ENCODE peak calls at places on chromosome 6, in eight cellular contexts. One of them, this sample, is unnamed.

GRCh38 chr6:150866147-150867073 is 908 bp downstream of the MTHFD1L start:
- DNase-seq in LNCaP clone FGC: peak
- DNase-seq in CD8-positive, alpha-beta memory T cell: peak
- DNase-seq in HAP-1: peak
- DNase-seq in bronchial epithelial cell: peak
- DNase-seq in choroid plexus epithelial cell: peak
- DNase-seq in HCT116: peak
- DNase-seq in heart right ventricle: peak
- DNase-seq in this sample: peak

GRCh38 chr6:43125119-43125518 is 46.0 kb upstream of the SRF start:
- DNase-seq in CD8-positive, alpha-beta memory T cell: no peak
- DNase-seq in choroid plexus epithelial cell: peak
- DNase-seq in HAP-1: no peak
- DNase-seq in heart right ventricle: no peak
- DNase-seq in bronchial epithelial cell: no peak
- DNase-seq in HCT116: no peak
- DNase-seq in LNCaP clone FGC: no peak
- DNase-seq in this sample: peak

GRCh38 chr6:129709451-129709908 is 497 bp downstream of the ARHGAP18 start:
- DNase-seq in bronchial epithelial cell: no peak
- DNase-seq in LNCaP clone FGC: no peak
- DNase-seq in CD8-positive, alpha-beta memory T cell: no peak
- DNase-seq in HAP-1: peak
- DNase-seq in heart right ventricle: no peak
- DNase-seq in choroid plexus epithelial cell: peak
- DNase-seq in HCT116: no peak
- DNase-seq in this sample: peak

GRCh38 chr6:161417712-161418457 is 144.0 kb upstream of the AGPAT4 start:
- DNase-seq in LNCaP clone FGC: peak
- DNase-seq in bronchial epithelial cell: no peak
- DNase-seq in HAP-1: no peak
- DNase-seq in CD8-positive, alpha-beta memory T cell: no peak
- DNase-seq in HCT116: no peak
- DNase-seq in choroid plexus epithelial cell: peak
- DNase-seq in heart right ventricle: peak
- DNase-seq in this sample: peak

GRCh38 chr6:163284151-163284550 is 130.4 kb upstream of the QKI start:
- DNase-seq in bronchial epithelial cell: no peak
- DNase-seq in heart right ventricle: no peak
- DNase-seq in LNCaP clone FGC: no peak
- DNase-seq in HCT116: no peak
- DNase-seq in CD8-positive, alpha-beta memory T cell: no peak
- DNase-seq in choroid plexus epithelial cell: peak
- DNase-seq in HAP-1: no peak
- DNase-seq in this sample: no peak

GRCh38 chr6:7691021-7691420 is 34.9 kb upstream of the BMP6 start:
- DNase-seq in bronchial epithelial cell: peak
- DNase-seq in choroid plexus epithelial cell: no peak
- DNase-seq in CD8-positive, alpha-beta memory T cell: no peak
- DNase-seq in heart right ventricle: no peak
- DNase-seq in HAP-1: no peak
- DNase-seq in HCT116: no peak
- DNase-seq in LNCaP clone FGC: no peak
- DNase-seq in this sample: no peak

GRCh38 chr6:132511159-132511835 is 1.6 kb downstream of the STX7 start:
- DNase-seq in choroid plexus epithelial cell: peak
- DNase-seq in LNCaP clone FGC: no peak
- DNase-seq in CD8-positive, alpha-beta memory T cell: no peak
- DNase-seq in bronchial epithelial cell: peak
- DNase-seq in HCT116: no peak
- DNase-seq in heart right ventricle: no peak
- DNase-seq in HAP-1: no peak
- DNase-seq in this sample: no peak

GRCh38 chr6:52373294-52373693 is 11.3 kb downstream of the PAQR8 start:
- DNase-seq in bronchial epithelial cell: no peak
- DNase-seq in HCT116: no peak
- DNase-seq in choroid plexus epithelial cell: no peak
- DNase-seq in LNCaP clone FGC: no peak
- DNase-seq in heart right ventricle: no peak
- DNase-seq in HAP-1: no peak
- DNase-seq in CD8-positive, alpha-beta memory T cell: no peak
- DNase-seq in this sample: no peak

GRCh38 chr6:170136541-170137175 is 154.2 kb downstream of the DLL1 start:
- DNase-seq in HAP-1: peak
- DNase-seq in choroid plexus epithelial cell: no peak
- DNase-seq in HCT116: no peak
- DNase-seq in bronchial epithelial cell: no peak
- DNase-seq in CD8-positive, alpha-beta memory T cell: no peak
- DNase-seq in LNCaP clone FGC: no peak
- DNase-seq in heart right ventricle: no peak
- DNase-seq in this sample: no peak

GRCh38 chr6:53982361-53983050 is 128.7 kb upstream of the MLIP start:
- DNase-seq in heart right ventricle: no peak
- DNase-seq in HCT116: no peak
- DNase-seq in choroid plexus epithelial cell: no peak
- DNase-seq in bronchial epithelial cell: peak
- DNase-seq in HAP-1: no peak
- DNase-seq in CD8-positive, alpha-beta memory T cell: no peak
- DNase-seq in LNCaP clone FGC: no peak
- DNase-seq in this sample: no peak

GRCh38 chr6:155315516-155315871 is 1.2 kb upstream of the TFB1M start:
- DNase-seq in bronchial epithelial cell: no peak
- DNase-seq in heart right ventricle: no peak
- DNase-seq in HCT116: no peak
- DNase-seq in HAP-1: no peak
- DNase-seq in CD8-positive, alpha-beta memory T cell: no peak
- DNase-seq in LNCaP clone FGC: no peak
- DNase-seq in choroid plexus epithelial cell: peak
- DNase-seq in this sample: peak

GRCh38 chr6:9502991-9503761 is 911.7 kb downstream of the TFAP2A start:
- DNase-seq in CD8-positive, alpha-beta memory T cell: no peak
- DNase-seq in heart right ventricle: no peak
- DNase-seq in LNCaP clone FGC: no peak
- DNase-seq in HAP-1: no peak
- DNase-seq in HCT116: no peak
- DNase-seq in choroid plexus epithelial cell: peak
- DNase-seq in bronchial epithelial cell: peak
- DNase-seq in this sample: peak

GRCh38 chr6:117545161-117545595 is 57.1 kb downstream of the GOPC start:
- DNase-seq in LNCaP clone FGC: no peak
- DNase-seq in choroid plexus epithelial cell: no peak
- DNase-seq in bronchial epithelial cell: peak
- DNase-seq in heart right ventricle: no peak
- DNase-seq in CD8-positive, alpha-beta memory T cell: no peak
- DNase-seq in HAP-1: no peak
- DNase-seq in HCT116: no peak
- DNase-seq in this sample: no peak

GRCh38 chr6:72657798-72658197 is 35.9 kb downstream of the KCNQ5 start:
- DNase-seq in heart right ventricle: no peak
- DNase-seq in CD8-positive, alpha-beta memory T cell: no peak
- DNase-seq in bronchial epithelial cell: no peak
- DNase-seq in choroid plexus epithelial cell: no peak
- DNase-seq in HCT116: no peak
- DNase-seq in LNCaP clone FGC: no peak
- DNase-seq in HAP-1: no peak
- DNase-seq in this sample: no peak

GRCh38 chr6:49979584-49979983 is 10.2 kb upstream of the DEFB113 start:
- DNase-seq in HCT116: no peak
- DNase-seq in CD8-positive, alpha-beta memory T cell: no peak
- DNase-seq in choroid plexus epithelial cell: no peak
- DNase-seq in LNCaP clone FGC: no peak
- DNase-seq in heart right ventricle: no peak
- DNase-seq in bronchial epithelial cell: no peak
- DNase-seq in HAP-1: no peak
- DNase-seq in this sample: no peak

GRCh38 chr6:109714156-109714555 is 23.1 kb downstream of the FIG4 start:
- DNase-seq in heart right ventricle: no peak
- DNase-seq in CD8-positive, alpha-beta memory T cell: no peak
- DNase-seq in LNCaP clone FGC: no peak
- DNase-seq in choroid plexus epithelial cell: no peak
- DNase-seq in HCT116: no peak
- DNase-seq in bronchial epithelial cell: no peak
- DNase-seq in HAP-1: no peak
- DNase-seq in this sample: no peak

DNA sequence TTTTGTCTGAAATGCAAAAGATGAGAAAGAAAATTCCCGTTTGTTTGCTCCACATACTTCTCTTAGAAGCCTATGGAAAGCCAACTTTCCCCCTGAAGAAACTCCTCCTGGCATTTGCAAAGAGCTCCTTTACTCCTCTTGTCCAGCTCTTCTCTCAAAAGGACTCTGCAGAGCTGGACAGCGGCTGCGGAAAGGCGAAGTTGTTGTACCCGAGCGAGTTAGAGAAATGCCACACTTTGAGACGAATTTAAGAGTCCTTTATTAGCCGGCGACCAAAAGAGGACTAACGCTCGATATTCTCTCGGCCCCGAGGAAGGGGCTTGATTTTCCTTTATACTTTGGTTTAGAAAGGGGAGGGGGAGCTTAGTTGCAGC is 157.8 kb downstream of the TRIM27 start:
- DNase-seq in HAP-1: no peak
- DNase-seq in heart right ventricle: no peak
- DNase-seq in bronchial epithelial cell: no peak
- DNase-seq in HCT116: no peak
- DNase-seq in CD8-positive, alpha-beta memory T cell: no peak
- DNase-seq in choroid plexus epithelial cell: no peak
- DNase-seq in LNCaP clone FGC: no peak
- DNase-seq in this sample: no peak
- H3K4me3 ChIP-seq in HAP-1: no peak
- H3K4me3 ChIP-seq in heart right ventricle: no peak
- H3K4me3 ChIP-seq in bronchial epithelial cell: no peak
- H3K4me3 ChIP-seq in HCT116: no peak
- H3K4me3 ChIP-seq in CD8-positive, alpha-beta memory T cell: no peak
- H3K4me3 ChIP-seq in choroid plexus epithelial cell: no peak
- H3K4me3 ChIP-seq in LNCaP clone FGC: peak
- H3K4me3 ChIP-seq in this sample: no peak

GRCh38 chr6:138063726-138064125 is 43.5 kb downstream of the PERP start:
- DNase-seq in bronchial epithelial cell: no peak
- DNase-seq in heart right ventricle: no peak
- DNase-seq in CD8-positive, alpha-beta memory T cell: no peak
- DNase-seq in LNCaP clone FGC: peak
- DNase-seq in HCT116: no peak
- DNase-seq in HAP-1: no peak
- DNase-seq in choroid plexus epithelial cell: peak
- DNase-seq in this sample: no peak
- H3K4me3 ChIP-seq in bronchial epithelial cell: no peak
- H3K4me3 ChIP-seq in heart right ventricle: no peak
- H3K4me3 ChIP-seq in CD8-positive, alpha-beta memory T cell: no peak
- H3K4me3 ChIP-seq in LNCaP clone FGC: no peak
- H3K4me3 ChIP-seq in HCT116: no peak
- H3K4me3 ChIP-seq in HAP-1: no peak
- H3K4me3 ChIP-seq in choroid plexus epithelial cell: no peak
- H3K4me3 ChIP-seq in this sample: no peak

DNA sequence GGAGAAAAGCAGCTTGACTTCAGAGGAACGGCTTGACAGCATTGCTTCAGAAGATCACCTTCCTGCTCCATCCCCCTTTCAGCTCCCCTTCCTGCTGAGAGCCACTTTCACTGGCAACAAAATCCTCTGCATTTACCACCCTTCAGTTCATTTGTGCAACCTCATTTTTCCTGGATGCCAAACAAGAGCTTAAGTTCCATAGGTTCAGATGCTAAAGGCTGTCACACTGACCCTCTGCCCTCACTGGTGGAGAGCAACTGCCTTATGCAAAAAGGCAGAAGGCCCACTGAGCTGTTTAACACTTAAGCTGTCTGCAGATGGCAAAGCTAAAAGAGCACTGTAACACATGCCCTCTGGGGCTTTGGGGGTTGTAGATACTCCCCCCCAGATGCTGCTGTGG is 131.2 kb upstream of the SPACA1 start:
- DNase-seq in choroid plexus epithelial cell: no peak
- DNase-seq in heart right ventricle: no peak
- DNase-seq in LNCaP clone FGC: no peak
- DNase-seq in CD8-positive, alpha-beta memory T cell: no peak
- DNase-seq in bronchial epithelial cell: no peak
- DNase-seq in HCT116: no peak
- DNase-seq in HAP-1: no peak
- DNase-seq in this sample: no peak
- H3K4me3 ChIP-seq in choroid plexus epithelial cell: no peak
- H3K4me3 ChIP-seq in heart right ventricle: no peak
- H3K4me3 ChIP-seq in LNCaP clone FGC: no peak
- H3K4me3 ChIP-seq in CD8-positive, alpha-beta memory T cell: no peak
- H3K4me3 ChIP-seq in bronchial epithelial cell: no peak
- H3K4me3 ChIP-seq in HCT116: no peak
- H3K4me3 ChIP-seq in HAP-1: no peak
- H3K4me3 ChIP-seq in this sample: no peak

GRCh38 chr6:85676086-85676729 is 33.5 kb upstream of the SYNCRIP start:
- DNase-seq in choroid plexus epithelial cell: no peak
- DNase-seq in CD8-positive, alpha-beta memory T cell: no peak
- DNase-seq in bronchial epithelial cell: peak
- DNase-seq in heart right ventricle: no peak
- DNase-seq in LNCaP clone FGC: no peak
- DNase-seq in HCT116: no peak
- DNase-seq in HAP-1: no peak
- DNase-seq in this sample: no peak

GRCh38 chr6:85677243-85677956 is 34.7 kb upstream of the SYNCRIP start:
- DNase-seq in HCT116: no peak
- DNase-seq in choroid plexus epithelial cell: peak
- DNase-seq in bronchial epithelial cell: no peak
- DNase-seq in CD8-positive, alpha-beta memory T cell: no peak
- DNase-seq in heart right ventricle: no peak
- DNase-seq in LNCaP clone FGC: no peak
- DNase-seq in HAP-1: no peak
- DNase-seq in this sample: no peak

GRCh38 chr6:85673198-85674139 is 30.8 kb upstream of the SYNCRIP start:
- DNase-seq in bronchial epithelial cell: no peak
- DNase-seq in LNCaP clone FGC: no peak
- DNase-seq in HAP-1: no peak
- DNase-seq in CD8-positive, alpha-beta memory T cell: no peak
- DNase-seq in HCT116: no peak
- DNase-seq in heart right ventricle: no peak
- DNase-seq in choroid plexus epithelial cell: no peak
- DNase-seq in this sample: no peak

GRCh38 chr6:85674604-85675003 is 31.9 kb upstream of the SYNCRIP start:
- DNase-seq in CD8-positive, alpha-beta memory T cell: no peak
- DNase-seq in choroid plexus epithelial cell: no peak
- DNase-seq in HCT116: no peak
- DNase-seq in LNCaP clone FGC: no peak
- DNase-seq in heart right ventricle: no peak
- DNase-seq in HAP-1: no peak
- DNase-seq in bronchial epithelial cell: no peak
- DNase-seq in this sample: no peak

DNA sequence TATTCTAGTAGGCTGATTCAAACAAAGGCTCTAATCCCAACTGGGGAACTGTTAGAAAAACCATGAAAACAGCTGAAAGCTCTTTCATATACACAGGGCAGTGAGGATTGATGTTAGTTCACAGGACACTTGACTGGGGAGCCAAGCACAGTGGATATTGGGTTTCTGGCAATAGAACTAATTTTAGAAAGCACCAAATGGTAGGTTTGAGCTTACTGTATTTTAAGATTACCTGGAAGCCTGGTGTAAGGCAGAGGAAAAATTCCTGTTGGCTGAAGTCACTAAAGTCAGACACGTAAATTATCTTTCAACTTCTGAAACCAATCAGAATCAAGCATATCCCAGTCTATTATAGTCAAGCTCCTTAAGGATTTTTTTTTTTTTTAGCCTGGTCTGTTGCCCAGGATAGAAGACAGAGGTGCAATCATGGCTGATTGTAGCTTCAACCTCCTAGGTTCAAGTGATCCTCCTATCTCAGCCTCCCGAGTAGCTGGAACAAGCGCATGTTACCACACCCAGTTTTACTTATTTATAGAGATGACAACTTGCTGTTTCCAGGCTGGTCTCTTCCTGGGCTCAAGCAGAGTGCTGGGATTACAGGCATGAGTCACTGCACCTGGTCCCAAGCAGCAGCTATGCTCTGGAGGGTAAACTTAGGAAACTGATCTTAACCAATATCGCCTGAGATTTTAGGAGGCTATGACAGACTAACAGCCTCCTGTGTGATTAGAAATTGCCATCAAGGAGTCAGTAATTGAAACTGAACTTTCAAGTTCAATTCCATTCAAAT is 32.5 kb upstream of the SYNCRIP start:
- DNase-seq in HCT116: no peak
- DNase-seq in heart right ventricle: no peak
- DNase-seq in choroid plexus epithelial cell: peak
- DNase-seq in CD8-positive, alpha-beta memory T cell: no peak
- DNase-seq in HAP-1: peak
- DNase-seq in bronchial epithelial cell: peak
- DNase-seq in LNCaP clone FGC: no peak
- DNase-seq in this sample: peak
- H3K4me3 ChIP-seq in HCT116: no peak
- H3K4me3 ChIP-seq in heart right ventricle: peak
- H3K4me3 ChIP-seq in choroid plexus epithelial cell: peak
- H3K4me3 ChIP-seq in CD8-positive, alpha-beta memory T cell: peak
- H3K4me3 ChIP-seq in HAP-1: peak
- H3K4me3 ChIP-seq in bronchial epithelial cell: no peak
- H3K4me3 ChIP-seq in LNCaP clone FGC: no peak
- H3K4me3 ChIP-seq in this sample: peak